ENCODE peak calls at places on chromosomes 6 and 20, in four cellular contexts. N is DND-41, T is T-helper 2 cell, Y is cerebellum. A is an unnamed sample.

GRCh38 chr6:170291271-170292110 is 613 bp upstream of the DLL1 start:
- DNase-seq in N (peak), T (peak), Y (peak), A (no peak)

GRCh38 chr6:65937982-65938381 is 231.0 kb upstream of the EYS start:
- DNase-seq in Y (no peak), T (no peak), N (no peak), A (no peak)

GRCh38 chr6:709471-710056 is 16.6 kb upstream of the EXOC2 start:
- DNase-seq in T (peak), N (no peak), Y (no peak), A (no peak)

GRCh38 chr6:12174878-12175277 is 115.3 kb upstream of the EDN1 start:
- DNase-seq in T (no peak), N (no peak), Y (no peak), A (no peak)

GRCh38 chr20:2311329-2311728 is 15.5 kb downstream of the TGM3 start:
- DNase-seq in T (no peak), N (no peak), Y (no peak), A (no peak)

GRCh38 chr20:3077618-3078134 is 6.3 kb downstream of the OXT start:
- DNase-seq in Y (no peak), N (no peak), T (peak), A (no peak)

GRCh38 chr6:356828-357251 is 34.7 kb upstream of the IRF4 start:
- DNase-seq in T (no peak), Y (no peak), N (no peak), A (no peak)

GRCh38 chr6:7821426-7821825 is 89.2 kb downstream of the TXNDC5 start:
- DNase-seq in Y (no peak), N (no peak), T (no peak), A (no peak)

GRCh38 chr20:36098364-36098763 is 56.2 kb upstream of the EPB41L1 start:
- DNase-seq in T (no peak), N (peak), Y (no peak), A (no peak)

GRCh38 chr6:499617-500016 is 108.1 kb downstream of the IRF4 start:
- DNase-seq in Y (no peak), N (no peak), T (peak), A (no peak)

GRCh38 chr6:26267083-26267589 is 97.9 kb upstream of the BTN3A2 start:
- DNase-seq in Y (no peak), T (no peak), N (no peak), A (no peak)

GRCh38 chr20:64183313-64183712 is 19.1 kb downstream of the MYT1 start:
- DNase-seq in T (no peak), Y (no peak), N (no peak), A (no peak)

GRCh38 chr6:37814374-37814773 is 5.2 kb upstream of the ZFAND3 start:
- DNase-seq in N (no peak), Y (no peak), T (no peak), A (no peak)

GRCh38 chr6:111987295-111987694 is 66.6 kb upstream of the CCN6 start:
- DNase-seq in N (no peak), Y (no peak), T (no peak), A (no peak)

GRCh38 chr6:37882724-37883413 is 63.3 kb downstream of the ZFAND3 start:
- DNase-seq in Y (no peak), T (no peak), N (no peak), A (peak)

GRCh38 chr6:52522151-52522626 is 54.7 kb downstream of the TRAM2 start:
- DNase-seq in T (no peak), N (no peak), Y (no peak), A (no peak)

GRCh38 chr6:159342146-159342545 is 172.9 kb downstream of the FNDC1 start:
- DNase-seq in T (no peak), Y (no peak), N (no peak), A (no peak)

GRCh38 chr6:68638225-68638900 is 3.3 kb downstream of the ADGRB3 start:
- DNase-seq in T (peak), Y (peak), N (no peak), A (peak)

GRCh38 chr6:73644941-73645591 is 8.7 kb downstream of the SLC17A5 start:
- DNase-seq in N (no peak), Y (no peak), T (no peak), A (no peak)

GRCh38 chr6:22442826-22443225 is 126.5 kb upstream of the HDGFL1 start:
- DNase-seq in Y (no peak), N (no peak), T (no peak), A (no peak)

GRCh38 chr20:12949429-12949980 is 59.3 kb upstream of the SPTLC3 start:
- DNase-seq in Y (no peak), T (no peak), N (no peak), A (no peak)

GRCh38 chr20:3452690-3453089 is 18.1 kb upstream of the ATRN start:
- DNase-seq in Y (no peak), T (no peak), N (no peak), A (no peak)

GRCh38 chr20:55142932-55143331 is 667.5 kb downstream of the DOK5 start:
- DNase-seq in Y (no peak), T (no peak), N (no peak), A (no peak)

GRCh38 chr6:56690519-56691200 is 48.0 kb upstream of the DST start:
- DNase-seq in Y (no peak), T (no peak), N (no peak), A (no peak)

GRCh38 chr20:57190536-57191265 is 75.7 kb downstream of the BMP7 start:
- DNase-seq in N (no peak), Y (no peak), T (no peak), A (no peak)

GRCh38 chr6:106568518-106568917 is 60.8 kb downstream of the RTN4IP1 start:
- DNase-seq in T (no peak), Y (no peak), N (no peak), A (no peak)

GRCh38 chr6:113630738-113631535 is 226.2 kb upstream of the MARCKS start:
- DNase-seq in T (peak), Y (no peak), N (no peak), A (no peak)

GRCh38 chr6:210104-210456 is 82.2 kb upstream of the DUSP22 start:
- DNase-seq in N (no peak), Y (no peak), T (no peak), A (no peak)

GRCh38 chr6:111788779-111789276 is 84.4 kb downstream of the FYN start:
- DNase-seq in Y (no peak), N (no peak), T (no peak), A (no peak)

GRCh38 chr6:40755749-40756452 is 168.7 kb upstream of the LRFN2 start:
- DNase-seq in T (no peak), Y (no peak), N (no peak), A (no peak)

GRCh38 chr6:13715444-13715883 is 3.8 kb upstream of the RANBP9 start:
- DNase-seq in N (no peak), Y (no peak), T (peak), A (no peak)

GRCh38 chr6:168922436-168922835 is 331.2 kb downstream of the THBS2 start:
- DNase-seq in N (no peak), Y (no peak), T (no peak), A (no peak)

GRCh38 chr6:90204327-90204726 is 92.3 kb downstream of the BACH2 start:
- DNase-seq in Y (no peak), T (no peak), N (no peak), A (no peak)

GRCh38 chr20:3328501-3328900 is 79.0 kb downstream of the DNAAF9 start:
- DNase-seq in T (peak), N (no peak), Y (no peak), A (no peak)

GRCh38 chr6:169864148-169865030 is 113.0 kb downstream of the ERMARD start:
- DNase-seq in N (peak), T (no peak), Y (no peak), A (no peak)

GRCh38 chr6:11366934-11367637 is 134.6 kb upstream of the NEDD9 start:
- DNase-seq in N (no peak), T (peak), Y (no peak), A (no peak)

GRCh38 chr6:30113843-30114242 is 953 bp upstream of the TRIM31 start:
- DNase-seq in T (no peak), Y (no peak), N (no peak), A (no peak)

GRCh38 chr20:32474967-32475819 is 109.9 kb downstream of the NOL4L start:
- DNase-seq in Y (no peak), T (no peak), N (no peak), A (peak)